ENCODE peak calls at places on chromosome X, in nine cellular contexts. H, A, T, J, O, K, N, P and W are unnamed samples.

GRCh38 chrX:119236599-119237525 is 777 bp downstream of the PGRMC1 start:
- DNase-seq in H (no peak), A (no peak), T (peak), J (no peak), O (peak), K (no peak), N (peak), P (peak), W (peak)

GRCh38 chrX:16785247-16786138 is 773 bp upstream of the TXLNG start:
- DNase-seq in H (no peak), A (no peak), T (no peak), J (no peak), O (no peak), K (no peak), N (no peak), P (no peak), W (no peak)

GRCh38 chrX:69387559-69388487 is 116.3 kb upstream of the NALF2 start:
- DNase-seq in H (peak), A (no peak), T (peak), J (peak), O (peak), K (peak), N (peak), P (peak), W (peak)

GRCh38 chrX:65528705-65529340 is 5.8 kb downstream of the LAS1L start:
- DNase-seq in H (peak), A (peak), T (peak), J (peak), O (peak), K (peak), N (peak), P (peak), W (peak)

GRCh38 chrX:122579036-122579435 is 605.0 kb upstream of the GRIA3 start:
- DNase-seq in H (no peak), A (no peak), T (no peak), J (no peak), O (no peak), K (no peak), N (no peak), P (no peak), W (no peak)

GRCh38 chrX:109393859-109394258 is 88.0 kb downstream of the GUCY2F start:
- DNase-seq in H (no peak), A (no peak), T (no peak), J (no peak), O (no peak), K (no peak), N (no peak), P (peak), W (no peak)

GRCh38 chrX:136608295-136608933 is 39.5 kb upstream of the CD40LG start:
- DNase-seq in H (peak), A (no peak), T (peak), J (no peak), O (peak), K (no peak), N (peak), P (peak), W (peak)

GRCh38 chrX:53456254-53456653 is 22.1 kb upstream of the HSD17B10 start:
- DNase-seq in H (no peak), A (no peak), T (no peak), J (no peak), O (no peak), K (no peak), N (no peak), P (peak), W (no peak)

GRCh38 chrX:118182050-118182449 is 65.4 kb upstream of the KLHL13 start:
- DNase-seq in H (no peak), A (no peak), T (no peak), J (no peak), O (no peak), K (no peak), N (no peak), P (no peak), W (no peak)

GRCh38 chrX:41406211-41406610 is 40.9 kb upstream of the NYX start:
- DNase-seq in H (no peak), A (no peak), T (no peak), J (no peak), O (no peak), K (no peak), N (no peak), P (peak), W (no peak)

GRCh38 chrX:153610834-153611209 is 11.9 kb upstream of the CCNQ start:
- DNase-seq in H (no peak), A (no peak), T (no peak), J (no peak), O (no peak), K (no peak), N (no peak), P (no peak), W (no peak)

GRCh38 chrX:133250184-133251080 is 32.3 kb upstream of the TFDP3 start:
- DNase-seq in H (no peak), A (no peak), T (no peak), J (no peak), O (no peak), K (no peak), N (no peak), P (no peak), W (no peak)

GRCh38 chrX:88397551-88397950 is 349.5 kb upstream of the CPXCR1 start:
- DNase-seq in H (no peak), A (no peak), T (no peak), J (no peak), O (no peak), K (no peak), N (no peak), P (no peak), W (no peak)

GRCh38 chrX:125436855-125437254 is 117.2 kb downstream of the TEX13C start:
- DNase-seq in H (no peak), A (no peak), T (no peak), J (no peak), O (peak), K (peak), N (no peak), P (peak), W (no peak)

GRCh38 chrX:132216283-132216682 is 3.0 kb downstream of the RAP2C start:
- DNase-seq in H (no peak), A (no peak), T (no peak), J (no peak), O (no peak), K (no peak), N (no peak), P (no peak), W (no peak)

GRCh38 chrX:48786825-48787538 is 592 bp downstream of the GATA1 start:
- DNase-seq in H (no peak), A (no peak), T (no peak), J (no peak), O (no peak), K (no peak), N (no peak), P (no peak), W (no peak)

GRCh38 chrX:148661035-148661434 is 160.6 kb downstream of the AFF2 start:
- DNase-seq in H (no peak), A (no peak), T (no peak), J (no peak), O (no peak), K (no peak), N (no peak), P (peak), W (no peak)

GRCh38 chrX:107599371-107599970 is 28.8 kb upstream of the PRPS1 start:
- DNase-seq in H (no peak), A (no peak), T (no peak), J (no peak), O (no peak), K (no peak), N (no peak), P (no peak), W (no peak)

GRCh38 chrX:111543212-111543762 is 31.8 kb downstream of the SERTM2 start:
- DNase-seq in H (no peak), A (no peak), T (no peak), J (no peak), O (no peak), K (no peak), N (no peak), P (no peak), W (no peak)

GRCh38 chrX:148878371-148878770 is 378.0 kb downstream of the AFF2 start:
- DNase-seq in H (no peak), A (no peak), T (no peak), J (no peak), O (no peak), K (no peak), N (no peak), P (peak), W (no peak)

GRCh38 chrX:118499295-118499694 is 3.7 kb downstream of the DOCK11 start:
- DNase-seq in H (no peak), A (no peak), T (peak), J (no peak), O (no peak), K (peak), N (no peak), P (no peak), W (no peak)

GRCh38 chrX:153700376-153700945 is 12.7 kb downstream of the SLC6A8 start:
- DNase-seq in H (no peak), A (no peak), T (no peak), J (no peak), O (no peak), K (no peak), N (no peak), P (no peak), W (no peak)